ENCODE peak calls at places on chromosome 16, in five cellular contexts. One of them, this sample, is unnamed.
A peak's percentile ranks its signal among the peaks of the same experiment; 100 is the strongest.

GRCh38 chr16:84380405-84380804 is 12.1 kb downstream of the ATP2C2 start:
- DNase-seq in retinal pigment epithelial cell: no peak
- DNase-seq in activated T-helper 2 cell treated with anti-CD3 and anti-CD28 coated beads, Interferon-gamma antibody, Interleukin-2, Interleukin-4, amounts not matched to agents 10 μg/mL and 5 μg/mL and 100 μg/mL, durations not matched to agents 14 hours and 24 hours and 36 hours: no peak
- DNase-seq in stimulated activated CD4-positive, alpha-beta T cell treated with anti-CD3 and anti-CD28 coated beads, TNF-alpha, amount 100 ng/mL, for 48 hours: no peak
- DNase-seq in activated CD4-positive, alpha-beta T cell treated with anti-CD3 and anti-CD28 coated beads, Interleukin-2, amount 10 ng/mL, durations not matched to agents 7 days and 5 days: no peak
- DNase-seq in this sample: no peak

GRCh38 chr16:51137097-51137496 is 14.0 kb downstream of the SALL1 start:
- DNase-seq in activated T-helper 2 cell treated with anti-CD3 and anti-CD28 coated beads, Interferon-gamma antibody, Interleukin-2, Interleukin-4, amounts not matched to agents 10 μg/mL and 5 μg/mL and 100 μg/mL, durations not matched to agents 14 hours and 24 hours and 36 hours: no peak
- DNase-seq in activated CD4-positive, alpha-beta T cell treated with anti-CD3 and anti-CD28 coated beads, Interleukin-2, amount 10 ng/mL, durations not matched to agents 7 days and 5 days: no peak
- DNase-seq in stimulated activated CD4-positive, alpha-beta T cell treated with anti-CD3 and anti-CD28 coated beads, TNF-alpha, amount 100 ng/mL, for 48 hours: no peak
- DNase-seq in retinal pigment epithelial cell: no peak
- DNase-seq in this sample: no peak

GRCh38 chr16:64826374-64826773 is 295.5 kb downstream of the CDH11 start:
- DNase-seq in activated CD4-positive, alpha-beta T cell treated with anti-CD3 and anti-CD28 coated beads, Interleukin-2, amount 10 ng/mL, durations not matched to agents 7 days and 5 days: no peak
- DNase-seq in activated T-helper 2 cell treated with anti-CD3 and anti-CD28 coated beads, Interferon-gamma antibody, Interleukin-2, Interleukin-4, amounts not matched to agents 10 μg/mL and 5 μg/mL and 100 μg/mL, durations not matched to agents 14 hours and 24 hours and 36 hours: no peak
- DNase-seq in retinal pigment epithelial cell: no peak
- DNase-seq in stimulated activated CD4-positive, alpha-beta T cell treated with anti-CD3 and anti-CD28 coated beads, TNF-alpha, amount 100 ng/mL, for 48 hours: no peak
- DNase-seq in this sample: no peak

GRCh38 chr16:985237-985636 is 3.7 kb downstream of the SOX8 start:
- DNase-seq in activated T-helper 2 cell treated with anti-CD3 and anti-CD28 coated beads, Interferon-gamma antibody, Interleukin-2, Interleukin-4, amounts not matched to agents 10 μg/mL and 5 μg/mL and 100 μg/mL, durations not matched to agents 14 hours and 24 hours and 36 hours: no peak
- DNase-seq in retinal pigment epithelial cell: no peak
- DNase-seq in activated CD4-positive, alpha-beta T cell treated with anti-CD3 and anti-CD28 coated beads, Interleukin-2, amount 10 ng/mL, durations not matched to agents 7 days and 5 days: no peak
- DNase-seq in stimulated activated CD4-positive, alpha-beta T cell treated with anti-CD3 and anti-CD28 coated beads, TNF-alpha, amount 100 ng/mL, for 48 hours: no peak
- DNase-seq in this sample: no peak

GRCh38 chr16:50167603-50168002 is 14.5 kb downstream of the TENT4B start:
- DNase-seq in activated T-helper 2 cell treated with anti-CD3 and anti-CD28 coated beads, Interferon-gamma antibody, Interleukin-2, Interleukin-4, amounts not matched to agents 10 μg/mL and 5 μg/mL and 100 μg/mL, durations not matched to agents 14 hours and 24 hours and 36 hours: no peak
- DNase-seq in activated CD4-positive, alpha-beta T cell treated with anti-CD3 and anti-CD28 coated beads, Interleukin-2, amount 10 ng/mL, durations not matched to agents 7 days and 5 days: no peak
- DNase-seq in stimulated activated CD4-positive, alpha-beta T cell treated with anti-CD3 and anti-CD28 coated beads, TNF-alpha, amount 100 ng/mL, for 48 hours: no peak
- DNase-seq in retinal pigment epithelial cell: no peak
- DNase-seq in this sample: no peak

GRCh38 chr16:49779979-49780378 is 75.9 kb downstream of the ZNF423 start:
- DNase-seq in activated T-helper 2 cell treated with anti-CD3 and anti-CD28 coated beads, Interferon-gamma antibody, Interleukin-2, Interleukin-4, amounts not matched to agents 10 μg/mL and 5 μg/mL and 100 μg/mL, durations not matched to agents 14 hours and 24 hours and 36 hours: no peak
- DNase-seq in stimulated activated CD4-positive, alpha-beta T cell treated with anti-CD3 and anti-CD28 coated beads, TNF-alpha, amount 100 ng/mL, for 48 hours: no peak
- DNase-seq in retinal pigment epithelial cell: no peak
- DNase-seq in activated CD4-positive, alpha-beta T cell treated with anti-CD3 and anti-CD28 coated beads, Interleukin-2, amount 10 ng/mL, durations not matched to agents 7 days and 5 days: no peak
- DNase-seq in this sample: no peak

GRCh38 chr16:88007321-88007731 is 56.1 kb downstream of the BANP start:
- DNase-seq in stimulated activated CD4-positive, alpha-beta T cell treated with anti-CD3 and anti-CD28 coated beads, TNF-alpha, amount 100 ng/mL, for 48 hours: no peak
- DNase-seq in activated CD4-positive, alpha-beta T cell treated with anti-CD3 and anti-CD28 coated beads, Interleukin-2, amount 10 ng/mL, durations not matched to agents 7 days and 5 days: no peak
- DNase-seq in retinal pigment epithelial cell: no peak
- DNase-seq in activated T-helper 2 cell treated with anti-CD3 and anti-CD28 coated beads, Interferon-gamma antibody, Interleukin-2, Interleukin-4, amounts not matched to agents 10 μg/mL and 5 μg/mL and 100 μg/mL, durations not matched to agents 14 hours and 24 hours and 36 hours: no peak
- DNase-seq in this sample: no peak

GRCh38 chr16:71203631-71204030 is 26.9 kb downstream of the HYDIN start:
- DNase-seq in activated CD4-positive, alpha-beta T cell treated with anti-CD3 and anti-CD28 coated beads, Interleukin-2, amount 10 ng/mL, durations not matched to agents 7 days and 5 days: no peak
- DNase-seq in retinal pigment epithelial cell: no peak
- DNase-seq in stimulated activated CD4-positive, alpha-beta T cell treated with anti-CD3 and anti-CD28 coated beads, TNF-alpha, amount 100 ng/mL, for 48 hours: no peak
- DNase-seq in activated T-helper 2 cell treated with anti-CD3 and anti-CD28 coated beads, Interferon-gamma antibody, Interleukin-2, Interleukin-4, amounts not matched to agents 10 μg/mL and 5 μg/mL and 100 μg/mL, durations not matched to agents 14 hours and 24 hours and 36 hours: no peak
- DNase-seq in this sample: no peak

GRCh38 chr16:14602443-14602963 is 27.6 kb downstream of the PARN start:
- DNase-seq in retinal pigment epithelial cell: no peak
- DNase-seq in activated T-helper 2 cell treated with anti-CD3 and anti-CD28 coated beads, Interferon-gamma antibody, Interleukin-2, Interleukin-4, amounts not matched to agents 10 μg/mL and 5 μg/mL and 100 μg/mL, durations not matched to agents 14 hours and 24 hours and 36 hours: no peak
- DNase-seq in activated CD4-positive, alpha-beta T cell treated with anti-CD3 and anti-CD28 coated beads, Interleukin-2, amount 10 ng/mL, durations not matched to agents 7 days and 5 days: no peak
- DNase-seq in stimulated activated CD4-positive, alpha-beta T cell treated with anti-CD3 and anti-CD28 coated beads, TNF-alpha, amount 100 ng/mL, for 48 hours: no peak
- DNase-seq in this sample: no peak

GRCh38 chr16:86411878-86412277 is 98.4 kb upstream of the FOXF1 start:
- DNase-seq in stimulated activated CD4-positive, alpha-beta T cell treated with anti-CD3 and anti-CD28 coated beads, TNF-alpha, amount 100 ng/mL, for 48 hours: no peak
- DNase-seq in retinal pigment epithelial cell: no peak
- DNase-seq in activated T-helper 2 cell treated with anti-CD3 and anti-CD28 coated beads, Interferon-gamma antibody, Interleukin-2, Interleukin-4, amounts not matched to agents 10 μg/mL and 5 μg/mL and 100 μg/mL, durations not matched to agents 14 hours and 24 hours and 36 hours: no peak
- DNase-seq in activated CD4-positive, alpha-beta T cell treated with anti-CD3 and anti-CD28 coated beads, Interleukin-2, amount 10 ng/mL, durations not matched to agents 7 days and 5 days: no peak
- DNase-seq in this sample: no peak

GRCh38 chr16:15770107-15770506 is 86.7 kb downstream of the MYH11 start:
- DNase-seq in stimulated activated CD4-positive, alpha-beta T cell treated with anti-CD3 and anti-CD28 coated beads, TNF-alpha, amount 100 ng/mL, for 48 hours: no peak
- DNase-seq in activated T-helper 2 cell treated with anti-CD3 and anti-CD28 coated beads, Interferon-gamma antibody, Interleukin-2, Interleukin-4, amounts not matched to agents 10 μg/mL and 5 μg/mL and 100 μg/mL, durations not matched to agents 14 hours and 24 hours and 36 hours: no peak
- DNase-seq in retinal pigment epithelial cell: peak; percentile 69
- DNase-seq in activated CD4-positive, alpha-beta T cell treated with anti-CD3 and anti-CD28 coated beads, Interleukin-2, amount 10 ng/mL, durations not matched to agents 7 days and 5 days: no peak
- DNase-seq in this sample: no peak

GRCh38 chr16:30757316-30757715 is 4.5 kb downstream of the CFAP119 start:
- DNase-seq in stimulated activated CD4-positive, alpha-beta T cell treated with anti-CD3 and anti-CD28 coated beads, TNF-alpha, amount 100 ng/mL, for 48 hours: no peak
- DNase-seq in activated T-helper 2 cell treated with anti-CD3 and anti-CD28 coated beads, Interferon-gamma antibody, Interleukin-2, Interleukin-4, amounts not matched to agents 10 μg/mL and 5 μg/mL and 100 μg/mL, durations not matched to agents 14 hours and 24 hours and 36 hours: no peak
- DNase-seq in retinal pigment epithelial cell: no peak
- DNase-seq in activated CD4-positive, alpha-beta T cell treated with anti-CD3 and anti-CD28 coated beads, Interleukin-2, amount 10 ng/mL, durations not matched to agents 7 days and 5 days: no peak
- DNase-seq in this sample: no peak

GRCh38 chr16:1281517-1281916 is 25.6 kb downstream of the TPSD1 start:
- DNase-seq in retinal pigment epithelial cell: no peak
- DNase-seq in activated CD4-positive, alpha-beta T cell treated with anti-CD3 and anti-CD28 coated beads, Interleukin-2, amount 10 ng/mL, durations not matched to agents 7 days and 5 days: no peak
- DNase-seq in stimulated activated CD4-positive, alpha-beta T cell treated with anti-CD3 and anti-CD28 coated beads, TNF-alpha, amount 100 ng/mL, for 48 hours: no peak
- DNase-seq in activated T-helper 2 cell treated with anti-CD3 and anti-CD28 coated beads, Interferon-gamma antibody, Interleukin-2, Interleukin-4, amounts not matched to agents 10 μg/mL and 5 μg/mL and 100 μg/mL, durations not matched to agents 14 hours and 24 hours and 36 hours: no peak
- DNase-seq in this sample: no peak

GRCh38 chr16:85048921-85049562 is 21.4 kb downstream of the KIAA0513 start:
- DNase-seq in activated T-helper 2 cell treated with anti-CD3 and anti-CD28 coated beads, Interferon-gamma antibody, Interleukin-2, Interleukin-4, amounts not matched to agents 10 μg/mL and 5 μg/mL and 100 μg/mL, durations not matched to agents 14 hours and 24 hours and 36 hours: no peak
- DNase-seq in activated CD4-positive, alpha-beta T cell treated with anti-CD3 and anti-CD28 coated beads, Interleukin-2, amount 10 ng/mL, durations not matched to agents 7 days and 5 days: no peak
- DNase-seq in stimulated activated CD4-positive, alpha-beta T cell treated with anti-CD3 and anti-CD28 coated beads, TNF-alpha, amount 100 ng/mL, for 48 hours: no peak
- DNase-seq in retinal pigment epithelial cell: no peak
- DNase-seq in this sample: no peak

GRCh38 chr16:342455-343213 is 9.9 kb downstream of the AXIN1 start:
- DNase-seq in activated CD4-positive, alpha-beta T cell treated with anti-CD3 and anti-CD28 coated beads, Interleukin-2, amount 10 ng/mL, durations not matched to agents 7 days and 5 days: no peak
- DNase-seq in retinal pigment epithelial cell: no peak
- DNase-seq in stimulated activated CD4-positive, alpha-beta T cell treated with anti-CD3 and anti-CD28 coated beads, TNF-alpha, amount 100 ng/mL, for 48 hours: no peak
- DNase-seq in activated T-helper 2 cell treated with anti-CD3 and anti-CD28 coated beads, Interferon-gamma antibody, Interleukin-2, Interleukin-4, amounts not matched to agents 10 μg/mL and 5 μg/mL and 100 μg/mL, durations not matched to agents 14 hours and 24 hours and 36 hours: no peak
- DNase-seq in this sample: no peak

GRCh38 chr16:720990-721764 is at the start of gene ANTKMT:
- DNase-seq in retinal pigment epithelial cell: no peak
- DNase-seq in activated CD4-positive, alpha-beta T cell treated with anti-CD3 and anti-CD28 coated beads, Interleukin-2, amount 10 ng/mL, durations not matched to agents 7 days and 5 days: peak; percentile 68
- DNase-seq in activated T-helper 2 cell treated with anti-CD3 and anti-CD28 coated beads, Interferon-gamma antibody, Interleukin-2, Interleukin-4, amounts not matched to agents 10 μg/mL and 5 μg/mL and 100 μg/mL, durations not matched to agents 14 hours and 24 hours and 36 hours: peak; percentile 72
- DNase-seq in stimulated activated CD4-positive, alpha-beta T cell treated with anti-CD3 and anti-CD28 coated beads, TNF-alpha, amount 100 ng/mL, for 48 hours: peak; percentile 41
- DNase-seq in this sample: no peak

GRCh38 chr16:76222087-76222486 is 55.1 kb upstream of the CNTNAP4 start:
- DNase-seq in activated CD4-positive, alpha-beta T cell treated with anti-CD3 and anti-CD28 coated beads, Interleukin-2, amount 10 ng/mL, durations not matched to agents 7 days and 5 days: no peak
- DNase-seq in stimulated activated CD4-positive, alpha-beta T cell treated with anti-CD3 and anti-CD28 coated beads, TNF-alpha, amount 100 ng/mL, for 48 hours: no peak
- DNase-seq in activated T-helper 2 cell treated with anti-CD3 and anti-CD28 coated beads, Interferon-gamma antibody, Interleukin-2, Interleukin-4, amounts not matched to agents 10 μg/mL and 5 μg/mL and 100 μg/mL, durations not matched to agents 14 hours and 24 hours and 36 hours: no peak
- DNase-seq in retinal pigment epithelial cell: no peak
- DNase-seq in this sample: no peak

GRCh38 chr16:77869997-77870813 is 81.8 kb downstream of the VAT1L start:
- DNase-seq in retinal pigment epithelial cell: no peak
- DNase-seq in stimulated activated CD4-positive, alpha-beta T cell treated with anti-CD3 and anti-CD28 coated beads, TNF-alpha, amount 100 ng/mL, for 48 hours: no peak
- DNase-seq in activated T-helper 2 cell treated with anti-CD3 and anti-CD28 coated beads, Interferon-gamma antibody, Interleukin-2, Interleukin-4, amounts not matched to agents 10 μg/mL and 5 μg/mL and 100 μg/mL, durations not matched to agents 14 hours and 24 hours and 36 hours: no peak
- DNase-seq in activated CD4-positive, alpha-beta T cell treated with anti-CD3 and anti-CD28 coated beads, Interleukin-2, amount 10 ng/mL, durations not matched to agents 7 days and 5 days: no peak
- DNase-seq in this sample: no peak

GRCh38 chr16:81567987-81568748 is 123.6 kb downstream of the CMIP start:
- DNase-seq in retinal pigment epithelial cell: peak; percentile 56
- DNase-seq in activated T-helper 2 cell treated with anti-CD3 and anti-CD28 coated beads, Interferon-gamma antibody, Interleukin-2, Interleukin-4, amounts not matched to agents 10 μg/mL and 5 μg/mL and 100 μg/mL, durations not matched to agents 14 hours and 24 hours and 36 hours: no peak
- DNase-seq in stimulated activated CD4-positive, alpha-beta T cell treated with anti-CD3 and anti-CD28 coated beads, TNF-alpha, amount 100 ng/mL, for 48 hours: peak; percentile 47
- DNase-seq in activated CD4-positive, alpha-beta T cell treated with anti-CD3 and anti-CD28 coated beads, Interleukin-2, amount 10 ng/mL, durations not matched to agents 7 days and 5 days: no peak
- DNase-seq in this sample: no peak